ENCODE peak calls at places on chromosomes 4 and X, in eight cellular contexts. U is GM20000; E is GM13977; K is stimulated activated CD4-positive, alpha-beta T cell treated with anti-CD3 and anti-CD28 coated beads, Interleukin-4, amount 100 ng/mL, for 24 hours; X is NAMALWA; D is D341Med; Q is C1 segment of cervical spinal cord; O is SK-N-SH. S is an unnamed sample.

GRCh38 chr4:154741131-154741530 is 2.7 kb upstream of the LRAT start:
- DNase-seq in U (peak), E (no peak), K (no peak), X (no peak), D (no peak), Q (no peak), O (no peak), S (no peak)

GRCh38 chr4:145505945-145506344 is 24.3 kb downstream of the SMAD1 start:
- DNase-seq in U (no peak), E (no peak), K (no peak), X (no peak), D (no peak), Q (no peak), O (no peak), S (no peak)

GRCh38 chr4:94274912-94275311 is 67.2 kb downstream of the SMARCAD1 start:
- DNase-seq in U (no peak), E (no peak), K (no peak), X (no peak), D (no peak), Q (no peak), O (no peak), S (no peak)

GRCh38 chr4:3868841-3869572 is 102.8 kb downstream of the ADRA2C start:
- DNase-seq in U (no peak), E (no peak), K (no peak), X (no peak), D (no peak), Q (no peak), O (no peak), S (no peak)

GRCh38 chr4:76689079-76689817 is 208.7 kb downstream of the SOWAHB start:
- DNase-seq in U (peak), E (peak), K (peak), X (no peak), D (peak), Q (no peak), O (peak), S (peak)

GRCh38 chr4:183097251-183098079 is 1.6 kb upstream of the WWC2 start:
- DNase-seq in U (no peak), E (no peak), K (peak), X (no peak), D (no peak), Q (no peak), O (no peak), S (no peak)

GRCh38 chr4:68951078-68951805 is at the start of gene UGT2A3:
- DNase-seq in U (no peak), E (no peak), K (no peak), X (no peak), D (no peak), Q (no peak), O (no peak), S (no peak)

GRCh38 chr4:6333301-6334202 is 63.9 kb downstream of the WFS1 start:
- DNase-seq in U (no peak), E (peak), K (no peak), X (peak), D (no peak), Q (no peak), O (no peak), S (no peak)

GRCh38 chrX:49995795-49996455 is 73.5 kb downstream of the CLCN5 start:
- DNase-seq in U (no peak), E (no peak), K (no peak), X (no peak), D (no peak), Q (no peak), O (no peak), S (no peak)

GRCh38 chrX:1181131-1181530 is 31.3 kb downstream of the CRLF2 start:
- DNase-seq in U (no peak), E (no peak), K (peak), X (no peak), D (no peak), Q (no peak), O (no peak), S (no peak)

GRCh38 chr4:71229477-71230257 is 109.2 kb upstream of the SLC4A4 start:
- DNase-seq in U (peak), E (peak), K (no peak), X (peak), D (peak), Q (peak), O (peak), S (no peak)

GRCh38 chrX:24369816-24370215 is 9.4 kb downstream of the SUPT20HL1 start:
- DNase-seq in U (no peak), E (no peak), K (no peak), X (no peak), D (no peak), Q (no peak), O (no peak), S (no peak)

GRCh38 chr4:1080961-1081688 is 32.2 kb downstream of the RNF212 start:
- DNase-seq in U (no peak), E (no peak), K (no peak), X (peak), D (peak), Q (no peak), O (no peak), S (no peak)

GRCh38 chrX:130840345-130840744 is 62.7 kb downstream of the ENOX2 start:
- DNase-seq in U (no peak), E (no peak), K (no peak), X (no peak), D (no peak), Q (no peak), O (no peak), S (no peak)